ENCODE peak calls at places on chromosomes 5 and 9, in nine cellular contexts. T is AG08396; K is tibial nerve; M is A673; C is heart right ventricle; L is CD8-positive, alpha-beta memory T cell; U is HT1080; D is uterus; O is omental fat pad. J is an unnamed sample.

GRCh38 chr5:139368613-139369012 is 14.5 kb downstream of the SLC23A1 start:
- DNase-seq in T (no peak), K (no peak), M (peak), C (no peak), L (no peak), U (no peak), D (no peak), O (no peak), J (no peak)

GRCh38 chr9:100581661-100582060 is 3.8 kb downstream of the CAVIN4 start:
- DNase-seq in T (no peak), K (no peak), M (no peak), C (no peak), L (no peak), U (no peak), D (no peak), O (no peak), J (no peak)

GRCh38 chr9:84317563-84317962 is 23.0 kb downstream of the SLC28A3 start:
- DNase-seq in T (no peak), K (no peak), M (no peak), C (no peak), L (no peak), U (no peak), D (no peak), O (no peak), J (no peak)

GRCh38 chr5:159752622-159753275 is 163.5 kb upstream of the ADRA1B start:
- DNase-seq in T (no peak), K (no peak), M (no peak), C (no peak), L (no peak), U (no peak), D (no peak), O (no peak), J (no peak)

GRCh38 chr5:16492398-16493175 is 27.0 kb upstream of the ZNF622 start:
- DNase-seq in T (peak), K (no peak), M (peak), C (peak), L (no peak), U (peak), D (no peak), O (no peak), J (no peak)

GRCh38 chr5:73447234-73448071 is 1.1 kb downstream of the FOXD1 start:
- DNase-seq in T (no peak), K (no peak), M (peak), C (no peak), L (peak), U (peak), D (peak), O (no peak), J (peak)

GRCh38 chr9:99954108-99954507 is 47.7 kb downstream of the STX17 start:
- DNase-seq in T (no peak), K (no peak), M (no peak), C (no peak), L (no peak), U (no peak), D (no peak), O (no peak), J (no peak)

GRCh38 chr5:124232517-124232916 is 513.9 kb downstream of the ZNF608 start:
- DNase-seq in T (no peak), K (no peak), M (no peak), C (no peak), L (no peak), U (no peak), D (no peak), O (no peak), J (no peak)

GRCh38 chr9:68731857-68732256 is 26.8 kb downstream of the PIP5K1B start:
- DNase-seq in T (no peak), K (no peak), M (no peak), C (no peak), L (no peak), U (no peak), D (no peak), O (no peak), J (no peak)

GRCh38 chr5:177085985-177086917 is at the start of gene FGFR4:
- DNase-seq in T (peak), K (peak), M (peak), C (peak), L (peak), U (no peak), D (peak), O (peak), J (peak)

GRCh38 chr9:135334953-135335460 is 144.6 kb upstream of the PPP1R26 start:
- DNase-seq in T (no peak), K (no peak), M (no peak), C (no peak), L (no peak), U (no peak), D (no peak), O (no peak), J (no peak)

GRCh38 chr5:93422652-93423332 is 158.2 kb downstream of the NR2F1-AS1 start:
- DNase-seq in T (no peak), K (no peak), M (no peak), C (no peak), L (no peak), U (no peak), D (no peak), O (no peak), J (peak)

GRCh38 chr5:65475336-65475735 is 6.4 kb downstream of the ADAMTS6 start:
- DNase-seq in T (no peak), K (no peak), M (no peak), C (no peak), L (no peak), U (no peak), D (no peak), O (no peak), J (no peak)

GRCh38 chr5:76372320-76373054 is 30.6 kb upstream of the IQGAP2 start:
- DNase-seq in T (peak), K (no peak), M (peak), C (no peak), L (no peak), U (peak), D (no peak), O (no peak), J (no peak)

GRCh38 chr5:130011986-130012385 is 107.7 kb downstream of the CHSY3 start:
- DNase-seq in T (no peak), K (no peak), M (no peak), C (no peak), L (no peak), U (no peak), D (no peak), O (no peak), J (no peak)

GRCh38 chr5:50691399-50692016 is 25.1 kb downstream of the PARP8 start:
- DNase-seq in T (no peak), K (no peak), M (no peak), C (no peak), L (no peak), U (no peak), D (no peak), O (no peak), J (no peak)

GRCh38 chr5:35773936-35774335 is 82.8 kb upstream of the IL7R start:
- DNase-seq in T (no peak), K (no peak), M (no peak), C (no peak), L (no peak), U (peak), D (no peak), O (no peak), J (no peak)

GRCh38 chr5:157198277-157199058 is 17.8 kb downstream of the ITK start:
- DNase-seq in T (no peak), K (no peak), M (no peak), C (no peak), L (peak), U (no peak), D (no peak), O (no peak), J (no peak)

GRCh38 chr9:77981332-77981731 is 50.3 kb downstream of the GNAQ start:
- DNase-seq in T (peak), K (no peak), M (no peak), C (no peak), L (no peak), U (peak), D (no peak), O (no peak), J (no peak)

GRCh38 chr5:67996596-67996995 is 219.0 kb upstream of the PIK3R1 start:
- DNase-seq in T (no peak), K (no peak), M (no peak), C (no peak), L (no peak), U (no peak), D (no peak), O (no peak), J (no peak)

GRCh38 chr9:95876595-95876994 is 1.1 kb downstream of the ERCC6L2 start:
- DNase-seq in T (no peak), K (no peak), M (no peak), C (no peak), L (no peak), U (peak), D (no peak), O (no peak), J (no peak)

GRCh38 chr5:159657766-159658165 is 258.5 kb upstream of the ADRA1B start:
- DNase-seq in T (no peak), K (no peak), M (no peak), C (no peak), L (no peak), U (no peak), D (no peak), O (no peak), J (no peak)

GRCh38 chr5:68189171-68189570 is 26.4 kb upstream of the PIK3R1 start:
- DNase-seq in T (no peak), K (no peak), M (no peak), C (no peak), L (no peak), U (no peak), D (no peak), O (no peak), J (no peak)

GRCh38 chr5:109936091-109936490 is 246.4 kb downstream of the MAN2A1 start:
- DNase-seq in T (no peak), K (no peak), M (no peak), C (no peak), L (no peak), U (peak), D (no peak), O (no peak), J (no peak)